ENCODE peak calls at places on chromosomes 1 and 21, in five cellular contexts. G is epithelial cell of esophagus, M is dorsolateral prefrontal cortex, D is Caco-2, I is fibroblast of the aortic adventitia. C is an unnamed sample.

GRCh38 chr1:32684167-32684811 is 18.3 kb downstream of the SYNC start:
- DNase-seq in G (no peak), M (peak; percentile 32), D (no peak), I (peak; percentile 93), C (no peak)

GRCh38 chr1:162676087-162676486 is 43.8 kb downstream of the DDR2 start:
- DNase-seq in G (peak; percentile 32), M (no peak), D (no peak), I (peak; percentile 76), C (no peak)

GRCh38 chr1:148162363-148162762 is 10.3 kb upstream of the NBPF11 start:
- DNase-seq in G (no peak), M (no peak), D (no peak), I (no peak), C (peak; percentile 11)

GRCh38 chr21:36059823-36060158 is 535 bp downstream of the SETD4 start:
- DNase-seq in G (no peak), M (peak; percentile 56), D (peak; percentile 65), I (peak; percentile 9), C (peak; percentile 61)

GRCh38 chr1:178690496-178690895 is 34.5 kb upstream of the RALGPS2 start:
- DNase-seq in G (no peak), M (no peak), D (no peak), I (no peak), C (no peak)

GRCh38 chr1:225508538-225509375 is 80.9 kb upstream of the LBR start:
- DNase-seq in G (peak; percentile 97), M (peak; percentile 71), D (no peak), I (peak; percentile 99), C (no peak)

GRCh38 chr1:9281907-9282306 is 10.8 kb upstream of the SPSB1 start:
- DNase-seq in G (peak; percentile 36), M (no peak), D (no peak), I (no peak), C (no peak)

GRCh38 chr1:7962636-7963377 is 1.3 kb downstream of the PARK7 start:
- DNase-seq in G (no peak), M (no peak), D (no peak), I (no peak), C (no peak)

GRCh38 chr1:179287456-179287855 is 6.1 kb upstream of the SOAT1 start:
- DNase-seq in G (no peak), M (no peak), D (no peak), I (no peak), C (no peak)

GRCh38 chr1:213690341-213690917 is 297.3 kb upstream of the PROX1 start:
- DNase-seq in G (no peak), M (no peak), D (no peak), I (no peak), C (no peak)
- TF ChIP-seq CTCF in G (no peak), M (no peak), D (no peak), I (no peak), C (no peak)

DNA sequence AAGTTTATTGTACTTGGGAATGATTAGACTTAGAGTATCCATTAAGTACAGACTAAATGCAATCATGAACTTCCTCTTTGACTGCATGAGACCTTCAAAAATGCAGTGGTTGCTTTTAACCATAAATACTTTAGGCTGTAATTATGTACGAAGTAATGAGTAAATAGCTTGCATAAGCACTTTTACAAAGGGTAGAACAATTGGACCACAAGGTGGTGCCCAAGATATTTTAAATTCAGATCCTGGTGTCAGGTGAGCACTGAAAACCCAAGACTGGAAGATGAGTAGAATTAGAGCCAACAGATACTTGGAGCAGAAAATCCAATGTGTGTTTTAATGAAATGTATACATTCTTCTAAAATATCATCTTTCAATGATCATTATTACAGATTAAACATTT is 43.4 kb upstream of the RHOU start:
- DNase-seq in G (peak; percentile 69), M (no peak), D (no peak), I (peak; percentile 61), C (no peak)
- TF ChIP-seq CTCF in G (peak; percentile 51), M (peak; percentile 48), D (peak; percentile 72), I (peak; percentile 28), C (peak; percentile 17)

DNA sequence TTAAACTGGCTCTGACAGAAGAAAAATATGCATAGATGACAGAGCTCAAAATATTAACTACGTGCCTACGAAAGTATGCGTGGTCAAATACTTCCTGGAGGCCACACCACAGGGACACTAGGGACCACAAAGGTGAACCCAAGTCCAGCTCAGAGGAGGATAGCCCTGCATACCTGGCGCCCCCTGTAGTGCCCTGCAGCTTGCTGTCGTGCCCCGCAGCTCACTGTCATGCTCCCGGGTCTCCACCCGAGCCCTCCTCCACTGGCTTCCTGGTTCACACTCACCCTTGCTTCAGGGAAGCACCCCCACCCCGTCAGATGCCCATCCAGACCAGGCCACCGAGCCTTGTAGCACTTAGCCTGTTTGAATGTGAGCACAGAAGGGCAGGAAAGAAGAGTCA is 16.7 kb upstream of the NADK start:
- DNase-seq in G (no peak), M (no peak), D (no peak), I (no peak), C (no peak)
- TF ChIP-seq CTCF in G (no peak), M (no peak), D (no peak), I (no peak), C (no peak)

GRCh38 chr1:160876311-160876710 is 8.7 kb downstream of the ITLN1 start:
- DNase-seq in G (no peak), M (no peak), D (no peak), I (no peak), C (no peak)

GRCh38 chr1:160874935-160875334 is 10.0 kb downstream of the ITLN1 start:
- DNase-seq in G (peak; percentile 41), M (no peak), D (no peak), I (no peak), C (no peak)

GRCh38 chr1:160879056-160879455 is 5.9 kb downstream of the ITLN1 start:
- DNase-seq in G (no peak), M (no peak), D (no peak), I (no peak), C (no peak)

GRCh38 chr1:160877221-160877620 is 7.8 kb downstream of the ITLN1 start:
- DNase-seq in G (no peak), M (no peak), D (no peak), I (no peak), C (no peak)
- TF ChIP-seq CTCF in G (peak; percentile 1), M (no peak), D (no peak), I (no peak), C (no peak)

GRCh38 chr1:180631766-180632325 is at the start of gene XPR1:
- DNase-seq in G (peak; percentile 99), M (peak; percentile 98), D (peak; percentile 99), I (peak; percentile 99), C (peak; percentile 97)
- TF ChIP-seq CTCF in G (peak; percentile 20), M (peak; percentile 50), D (no peak), I (peak; percentile 50), C (no peak)

DNA sequence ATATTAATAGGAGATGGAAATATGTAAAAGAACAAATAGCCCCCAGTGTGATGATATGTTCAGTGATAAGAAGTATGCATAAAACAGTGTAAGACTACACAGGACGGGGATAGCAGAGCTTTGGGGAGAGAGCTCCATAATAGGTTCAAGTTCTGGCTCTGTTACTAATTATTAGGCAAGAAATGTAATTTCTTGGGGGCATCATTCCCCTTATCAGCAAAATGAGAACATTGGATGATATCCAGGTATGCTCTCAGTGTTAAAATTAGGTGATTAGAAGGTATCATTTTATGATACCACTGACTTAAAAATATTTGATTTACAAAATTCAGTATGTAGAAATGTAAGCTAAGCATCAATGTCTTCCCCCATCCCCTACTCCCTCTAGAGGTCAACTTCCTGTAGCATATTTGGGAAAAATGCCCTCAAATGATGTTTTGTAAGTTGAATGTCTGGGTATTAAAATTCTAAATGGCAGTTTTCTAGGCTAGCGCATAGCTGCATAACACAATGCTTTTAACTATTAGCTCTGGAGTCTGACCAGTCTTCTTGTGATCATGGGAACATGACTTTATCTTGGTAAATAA is 585.7 kb upstream of the CAMK1G start:
- DNase-seq in G (peak; percentile 47), M (no peak), D (no peak), I (peak; percentile 75), C (no peak)
- TF ChIP-seq CTCF in G (peak; percentile 58), M (no peak), D (peak; percentile 17), I (peak; percentile 91), C (peak; percentile 38)

GRCh38 chr1:108691886-108692723 is at the start of gene PRPF38B:
- DNase-seq in G (peak; percentile 94), M (peak; percentile 95), D (peak; percentile 90), I (peak; percentile 88), C (peak; percentile 95)
- TF ChIP-seq CTCF in G (no peak), M (no peak), D (no peak), I (no peak), C (no peak)